ENCODE peak calls at places on chromosomes 16 and 17, in ten cellular contexts. B is tibial nerve, P is lower lobe of right lung, V is ascending aorta, R is kidney epithelial cell, W is thoracic aorta, U is fibroblast of pulmonary artery, Z is cardiac muscle cell, G is AG04450, E is heart right ventricle. M is an unnamed sample.

GRCh38 chr16:50697881-50698767 is 4.7 kb downstream of the NOD2 start:
- DNase-seq in B (no peak), P (no peak), V (no peak), R (no peak), W (no peak), U (peak; percentile 30), Z (no peak), G (no peak), E (no peak), M (no peak)

GRCh38 chr17:75518983-75519540 is 2.7 kb downstream of the TSEN54 start:
- DNase-seq in B (no peak), P (no peak), V (no peak), R (no peak), W (no peak), U (no peak), Z (no peak), G (no peak), E (no peak), M (no peak)

GRCh38 chr17:3907483-3908216 is 8.6 kb downstream of the P2RX1 start:
- DNase-seq in B (no peak), P (no peak), V (no peak), R (no peak), W (no peak), U (no peak), Z (no peak), G (no peak), E (no peak), M (no peak)

GRCh38 chr16:66842765-66843164 is 1.4 kb upstream of the CA7 start:
- DNase-seq in B (no peak), P (no peak), V (no peak), R (no peak), W (no peak), U (no peak), Z (no peak), G (no peak), E (no peak), M (no peak)

GRCh38 chr16:3974751-3975150 is 94.2 kb upstream of the CREBBP start:
- DNase-seq in B (no peak), P (peak; percentile 1), V (no peak), R (no peak), W (no peak), U (no peak), Z (no peak), G (no peak), E (no peak), M (no peak)

GRCh38 chr17:42999003-42999525 is 845 bp downstream of the RPL27 start:
- DNase-seq in B (no peak), P (no peak), V (no peak), R (no peak), W (no peak), U (no peak), Z (no peak), G (no peak), E (no peak), M (no peak)

GRCh38 chr17:9472094-9472493 is 103.5 kb downstream of the STX8 start:
- DNase-seq in B (no peak), P (no peak), V (no peak), R (no peak), W (no peak), U (no peak), Z (no peak), G (no peak), E (no peak), M (no peak)

GRCh38 chr17:52653014-52653413 is 494.5 kb upstream of the CA10 start:
- DNase-seq in B (no peak), P (no peak), V (no peak), R (no peak), W (no peak), U (no peak), Z (no peak), G (no peak), E (no peak), M (no peak)

GRCh38 chr16:4713663-4714501 is 20.2 kb downstream of the ANKS3 start:
- DNase-seq in B (no peak), P (no peak), V (no peak), R (no peak), W (no peak), U (no peak), Z (no peak), G (no peak), E (no peak), M (no peak)

GRCh38 chr17:36950027-36950426 is 1.3 kb downstream of the AATF start:
- DNase-seq in B (no peak), P (no peak), V (no peak), R (no peak), W (no peak), U (no peak), Z (no peak), G (no peak), E (no peak), M (no peak)

GRCh38 chr16:12833939-12834338 is 30.3 kb upstream of the CPPED1 start:
- DNase-seq in B (no peak), P (no peak), V (no peak), R (peak; percentile 51), W (no peak), U (no peak), Z (no peak), G (no peak), E (no peak), M (no peak)

GRCh38 chr17:67385122-67385988 is 8.3 kb downstream of the PITPNC1 start:
- DNase-seq in B (no peak), P (no peak), V (no peak), R (no peak), W (no peak), U (no peak), Z (no peak), G (no peak), E (no peak), M (no peak)

GRCh38 chr16:3157229-3158013 is 22.6 kb downstream of the ZNF213 start:
- DNase-seq in B (peak; percentile 65), P (peak; percentile 67), V (no peak), R (peak; percentile 63), W (peak; percentile 41), U (peak; percentile 90), Z (no peak), G (peak; percentile 89), E (peak; percentile 53), M (peak; percentile 97)

GRCh38 chr16:48358419-48358818 is 26.8 kb downstream of the SIAH1 start:
- DNase-seq in B (no peak), P (no peak), V (no peak), R (no peak), W (no peak), U (no peak), Z (no peak), G (no peak), E (no peak), M (no peak)

GRCh38 chr17:47712330-47713023 is 18.5 kb downstream of the TBKBP1 start:
- DNase-seq in B (no peak), P (no peak), V (no peak), R (no peak), W (no peak), U (no peak), Z (no peak), G (no peak), E (no peak), M (no peak)

GRCh38 chr17:67068999-67069398 is 24.6 kb downstream of the CACNG1 start:
- DNase-seq in B (no peak), P (no peak), V (no peak), R (no peak), W (no peak), U (no peak), Z (peak; percentile 27), G (no peak), E (no peak), M (no peak)

GRCh38 chr17:16104189-16104588 is 104.6 kb downstream of the TTC19 start:
- DNase-seq in B (no peak), P (no peak), V (no peak), R (no peak), W (no peak), U (no peak), Z (no peak), G (no peak), E (no peak), M (no peak)

GRCh38 chr17:16106161-16106891 is 106.7 kb downstream of the TTC19 start:
- DNase-seq in B (no peak), P (no peak), V (no peak), R (no peak), W (no peak), U (peak; percentile 81), Z (no peak), G (peak; percentile 32), E (no peak), M (no peak)

GRCh38 chr17:16101440-16101839 is 101.8 kb downstream of the TTC19 start:
- DNase-seq in B (no peak), P (no peak), V (no peak), R (no peak), W (no peak), U (no peak), Z (no peak), G (no peak), E (no peak), M (no peak)

GRCh38 chr17:16100737-16101400 is 101.2 kb downstream of the TTC19 start:
- DNase-seq in B (no peak), P (no peak), V (no peak), R (no peak), W (no peak), U (peak; percentile 66), Z (no peak), G (no peak), E (no peak), M (no peak)
- TF ChIP-seq CTCF in B (no peak), P (no peak), V (no peak), R (no peak), W (no peak), U (peak; percentile 45), Z (peak; percentile 40), G (peak; percentile 20), E (no peak), M (no peak)

GRCh38 chr16:30040221-30040620 is 9.2 kb upstream of the TLCD3B start:
- DNase-seq in B (no peak), P (no peak), V (no peak), R (no peak), W (no peak), U (no peak), Z (no peak), G (no peak), E (no peak), M (no peak)
- H3K4me3 ChIP-seq in B (no peak overlapping the region), P (no peak overlapping the region), V (no peak overlapping the region), R (no peak overlapping the region), W (no peak overlapping the region), U (no peak overlapping the region), Z (no peak overlapping the region), G (no peak overlapping the region), E (no peak overlapping the region), M (no peak overlapping the region)

DNA sequence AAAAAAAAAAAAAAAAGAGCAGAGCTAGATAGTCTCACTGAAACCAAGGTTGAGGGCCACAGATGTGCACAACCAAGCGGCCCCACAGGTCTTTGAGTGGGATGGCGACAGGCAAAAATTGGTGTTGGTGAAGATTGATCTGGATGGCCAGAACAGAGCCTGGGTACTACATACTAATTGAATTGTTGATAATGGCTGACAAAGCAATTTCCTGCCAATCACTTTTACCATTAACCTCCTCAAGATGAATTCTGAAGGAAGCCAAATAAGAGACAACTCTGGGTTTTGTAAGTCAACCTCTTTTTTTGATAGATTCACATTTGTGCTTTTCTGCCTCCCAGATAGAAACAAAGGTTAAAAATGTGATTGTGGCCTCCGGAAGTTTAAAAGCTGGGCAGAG is 19.4 kb upstream of the HS3ST3B1 start:
- DNase-seq in B (no peak), P (no peak), V (no peak), R (no peak), W (no peak), U (no peak), Z (no peak), G (no peak), E (no peak), M (no peak)
- TF ChIP-seq CTCF in B (no peak), P (no peak), V (no peak), R (no peak), W (no peak), U (no peak), Z (no peak), G (no peak), E (no peak), M (no peak)

GRCh38 chr17:77909236-77909635 is 49.3 kb upstream of the TNRC6C start:
- DNase-seq in B (no peak), P (no peak), V (no peak), R (no peak), W (no peak), U (peak; percentile 10), Z (no peak), G (no peak), E (peak; percentile 57), M (no peak)
- H3K4me3 ChIP-seq in B (no peak overlapping the region), P (no peak overlapping the region), V (no peak overlapping the region), R (no peak overlapping the region), W (peak overlapping the region; percentile 32), U (no peak overlapping the region), Z (no peak overlapping the region), G (no peak overlapping the region), E (no peak overlapping the region), M (no peak overlapping the region)